ENCODE peak calls at places on chromosomes 4 and X, in five cellular contexts. E, N, P, Q and Y are unnamed samples. For H3K4me1, the result is how much of the 10 kb centered on the place peaks cover.

GRCh38 chrX:149699761-149700160 is 12.1 kb upstream of the MAGEA11 start:
- DNase-seq in E (no peak), N (no peak), P (no peak), Q (no peak), Y (no peak)

GRCh38 chrX:154485150-154486051 is 1.0 kb downstream of the UBL4A start:
- DNase-seq in E (peak), N (no peak), P (no peak), Q (no peak), Y (no peak)

GRCh38 chr4:144699565-144699964 is 53.6 kb downstream of the HHIP start:
- DNase-seq in E (no peak), N (no peak), P (peak), Q (no peak), Y (no peak)

GRCh38 chr4:139734201-139734874 is 68.7 kb downstream of the MGST2 start:
- DNase-seq in E (peak), N (no peak), P (peak), Q (no peak), Y (no peak)

GRCh38 chr4:162347492-162348213 is 183.9 kb upstream of the FSTL5 start:
- DNase-seq in E (no peak), N (no peak), P (no peak), Q (no peak), Y (no peak)

GRCh38 chrX:134236690-134237362 is at the start of gene CCDC160:
- DNase-seq in E (peak), N (no peak), P (no peak), Q (no peak), Y (peak)

GRCh38 chr4:22962186-22962786 is 269.5 kb downstream of the GBA3 start:
- DNase-seq in E (no peak), N (no peak), P (peak), Q (no peak), Y (no peak)

GRCh38 chrX:134459683-134460004 is 321 bp upstream of the HPRT1 start:
- DNase-seq in E (no peak), N (no peak), P (no peak), Q (no peak), Y (no peak)

GRCh38 chr4:169723207-169723606 is 34.5 kb downstream of the HPF1 start:
- DNase-seq in E (no peak), N (no peak), P (no peak), Q (no peak), Y (no peak)

GRCh38 chrX:16783452-16783851 is 2.8 kb upstream of the TXLNG start:
- DNase-seq in E (no peak), N (no peak), P (no peak), Q (no peak), Y (no peak)

GRCh38 chr4:75698162-75698962 is 25.2 kb upstream of the G3BP2 start:
- DNase-seq in E (no peak), N (no peak), P (no peak), Q (no peak), Y (no peak)

GRCh38 chr4:47068986-47069385 is 37.6 kb downstream of the GABRB1 start:
- DNase-seq in E (no peak), N (no peak), P (peak), Q (no peak), Y (no peak)

GRCh38 chr4:139171878-139172691 is 4.9 kb downstream of the ELF2 start:
- DNase-seq in E (no peak), N (no peak), P (peak), Q (no peak), Y (no peak)

GRCh38 chrX:118566359-118566758 is 70.7 kb downstream of the DOCK11 start:
- DNase-seq in E (no peak), N (no peak), P (peak), Q (no peak), Y (no peak)

GRCh38 chr4:177367336-177367735 is 57.7 kb downstream of the NEIL3 start:
- DNase-seq in E (no peak), N (no peak), P (peak), Q (no peak), Y (no peak)

GRCh38 chr4:123783936-123784335 is 387.3 kb downstream of the SPRY1 start:
- DNase-seq in E (no peak), N (no peak), P (peak), Q (no peak), Y (no peak)

GRCh38 chr4:69095301-69095731 is 958 bp upstream of the UGT2B7 start:
- DNase-seq in E (no peak), N (no peak), P (peak), Q (no peak), Y (no peak)

GRCh38 chrX:55489315-55490009 is at the start of gene USP51:
- DNase-seq in E (peak), N (no peak), P (peak), Q (peak), Y (peak)

GRCh38 chr4:26032572-26033320 is 118.7 kb downstream of the SMIM20 start:
- DNase-seq in E (no peak), N (no peak), P (peak), Q (no peak), Y (no peak)

GRCh38 chr4:167897116-167897515 is 195.2 kb upstream of the ANXA10 start:
- DNase-seq in E (no peak), N (no peak), P (peak), Q (no peak), Y (no peak)

GRCh38 chrX:68694429-68695205 is 47.2 kb downstream of the STARD8 start:
- DNase-seq in E (no peak), N (no peak), P (no peak), Q (no peak), Y (no peak)

GRCh38 chrX:152989292-152989658 is 4.6 kb downstream of the PNMA5 start:
- DNase-seq in E (no peak), N (no peak), P (peak), Q (no peak), Y (no peak)

GRCh38 chr4:31918891-31919290 is 1198.7 kb downstream of the PCDH7 start:
- DNase-seq in E (no peak), N (no peak), P (no peak), Q (no peak), Y (no peak)

GRCh38 chrX:49919617-49920016 is 2.8 kb upstream of the CLCN5 start:
- DNase-seq in E (peak), N (no peak), P (peak), Q (peak), Y (no peak)

GRCh38 chr4:24642941-24643628 is 58.7 kb upstream of the DHX15 start:
- DNase-seq in E (peak), N (no peak), P (peak), Q (no peak), Y (no peak)

GRCh38 chr4:128854433-128854832 is 44.9 kb downstream of the JADE1 start:
- DNase-seq in E (no peak), N (no peak), P (peak), Q (no peak), Y (no peak)

GRCh38 chr4:113784497-113785254 is 23.1 kb upstream of the CAMK2D start:
- DNase-seq in E (no peak), N (no peak), P (peak), Q (no peak), Y (no peak)

DNA sequence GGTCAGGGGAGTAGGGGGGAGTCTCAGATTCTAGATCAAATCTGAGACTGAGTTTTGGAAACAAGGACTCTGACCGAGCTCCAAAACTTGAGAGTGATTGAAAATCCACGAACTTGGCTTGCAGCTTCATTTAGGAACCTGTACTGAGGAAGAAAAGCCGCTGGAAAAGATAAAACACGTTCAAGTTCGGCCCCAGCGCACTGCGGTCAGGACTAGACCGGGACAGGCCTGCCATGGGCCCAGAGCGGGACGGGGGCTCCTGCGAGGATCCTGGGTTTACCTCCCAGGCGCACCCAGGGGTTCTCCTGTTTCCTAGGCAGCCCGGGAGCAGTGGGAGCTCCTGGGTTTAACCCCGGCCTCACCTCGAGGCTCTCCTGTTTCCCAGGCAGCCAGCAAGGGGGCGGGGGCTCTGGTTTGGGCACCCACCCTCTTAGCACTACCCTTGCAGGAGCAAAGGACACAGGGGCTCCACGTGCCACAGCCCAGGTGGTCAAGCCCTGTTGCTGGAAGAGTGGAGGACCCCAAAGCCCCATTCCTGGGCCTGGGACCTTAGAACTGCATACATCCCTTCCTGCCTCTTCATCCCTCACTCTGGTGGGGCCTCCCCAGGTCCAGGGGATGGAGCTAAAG is 74.5 kb downstream of the ABLIM2 start:
- DNase-seq in E (no peak), N (no peak), P (no peak), Q (no peak), Y (no peak)
- H3K4me1 ChIP-seq in E (under half), N (under half), P (under half), Q (under half), Y (under half)

DNA sequence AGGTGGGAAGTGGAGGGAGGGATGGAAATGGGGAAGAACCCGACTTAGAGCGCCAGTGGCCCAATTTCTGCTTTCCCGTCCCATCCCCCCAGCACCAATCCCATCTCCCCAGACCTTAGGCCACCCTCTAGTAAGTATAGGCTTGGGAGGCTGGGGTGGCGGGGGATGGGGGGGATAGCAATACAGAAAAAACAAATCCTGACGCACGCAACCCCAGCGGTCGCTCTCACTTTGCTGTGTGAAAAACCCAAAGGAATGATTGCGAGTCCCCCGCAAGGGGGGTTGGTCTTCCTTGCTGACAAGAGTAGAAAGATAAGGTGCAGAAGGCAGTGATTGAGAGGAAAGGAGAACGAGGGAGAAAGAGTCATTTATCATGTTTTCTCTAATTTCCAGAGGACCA is 854 bp downstream of the CPE start:
- DNase-seq in E (no peak), N (no peak), P (no peak), Q (peak), Y (no peak)
- H3K4me3 ChIP-seq in E (peak), N (no peak), P (no peak), Q (peak), Y (peak)

DNA sequence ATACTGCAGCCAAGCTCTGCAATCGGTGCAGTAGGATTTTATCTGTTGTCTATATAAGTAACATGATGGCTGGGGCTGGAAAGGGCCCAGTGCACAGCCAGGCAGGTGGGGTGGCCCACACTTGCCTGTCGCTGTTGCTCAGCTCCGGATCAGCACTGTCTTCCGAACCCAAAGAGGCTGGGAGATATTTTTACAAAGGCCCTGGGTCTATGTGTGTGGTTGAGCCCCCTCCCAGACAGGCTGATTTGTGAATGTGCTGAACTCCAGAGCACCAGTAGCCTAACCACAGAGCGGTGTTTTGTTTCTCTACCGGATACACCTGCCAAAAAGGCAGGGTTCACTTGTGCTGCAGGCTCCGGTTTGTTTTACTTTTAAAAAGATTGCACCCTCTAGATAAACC is 33.5 kb upstream of the CHRNA9 start:
- DNase-seq in E (no peak), N (peak), P (no peak), Q (peak), Y (peak)
- H3K4me1 ChIP-seq in E (under half), N (half or more), P (under half), Q (under half), Y (under half)

GRCh38 chr4:985123-985830 is 1.6 kb upstream of the IDUA start:
- DNase-seq in E (peak), N (peak), P (no peak), Q (no peak), Y (peak)
- H3K4me3 ChIP-seq in E (no peak), N (peak), P (peak), Q (no peak), Y (peak)

GRCh38 chr4:184420402-184420801 is 53.9 kb downstream of the IRF2 start:
- DNase-seq in E (no peak), N (no peak), P (no peak), Q (no peak), Y (no peak)
- H3K4me1 ChIP-seq in E (under half), N (under half), P (under half), Q (under half), Y (under half)

GRCh38 chr4:154491341-154491679 is 289 bp downstream of the DCHS2 start:
- DNase-seq in E (no peak), N (no peak), P (peak), Q (no peak), Y (no peak)

GRCh38 chr4:154489558-154490260 is 1.9 kb downstream of the DCHS2 start:
- DNase-seq in E (no peak), N (no peak), P (no peak), Q (no peak), Y (peak)

GRCh38 chr4:154490261-154490588 is 1.4 kb downstream of the DCHS2 start:
- DNase-seq in E (no peak), N (no peak), P (no peak), Q (no peak), Y (peak)

GRCh38 chr4:154491731-154492249 is at the start of gene DCHS2:
- DNase-seq in E (no peak), N (no peak), P (no peak), Q (no peak), Y (peak)

GRCh38 chr4:154490589-154491340 is 834 bp downstream of the DCHS2 start:
- DNase-seq in E (no peak), N (no peak), P (no peak), Q (no peak), Y (peak)
- H3K4me3 ChIP-seq in E (no peak), N (peak), P (no peak), Q (peak), Y (peak)

DNA sequence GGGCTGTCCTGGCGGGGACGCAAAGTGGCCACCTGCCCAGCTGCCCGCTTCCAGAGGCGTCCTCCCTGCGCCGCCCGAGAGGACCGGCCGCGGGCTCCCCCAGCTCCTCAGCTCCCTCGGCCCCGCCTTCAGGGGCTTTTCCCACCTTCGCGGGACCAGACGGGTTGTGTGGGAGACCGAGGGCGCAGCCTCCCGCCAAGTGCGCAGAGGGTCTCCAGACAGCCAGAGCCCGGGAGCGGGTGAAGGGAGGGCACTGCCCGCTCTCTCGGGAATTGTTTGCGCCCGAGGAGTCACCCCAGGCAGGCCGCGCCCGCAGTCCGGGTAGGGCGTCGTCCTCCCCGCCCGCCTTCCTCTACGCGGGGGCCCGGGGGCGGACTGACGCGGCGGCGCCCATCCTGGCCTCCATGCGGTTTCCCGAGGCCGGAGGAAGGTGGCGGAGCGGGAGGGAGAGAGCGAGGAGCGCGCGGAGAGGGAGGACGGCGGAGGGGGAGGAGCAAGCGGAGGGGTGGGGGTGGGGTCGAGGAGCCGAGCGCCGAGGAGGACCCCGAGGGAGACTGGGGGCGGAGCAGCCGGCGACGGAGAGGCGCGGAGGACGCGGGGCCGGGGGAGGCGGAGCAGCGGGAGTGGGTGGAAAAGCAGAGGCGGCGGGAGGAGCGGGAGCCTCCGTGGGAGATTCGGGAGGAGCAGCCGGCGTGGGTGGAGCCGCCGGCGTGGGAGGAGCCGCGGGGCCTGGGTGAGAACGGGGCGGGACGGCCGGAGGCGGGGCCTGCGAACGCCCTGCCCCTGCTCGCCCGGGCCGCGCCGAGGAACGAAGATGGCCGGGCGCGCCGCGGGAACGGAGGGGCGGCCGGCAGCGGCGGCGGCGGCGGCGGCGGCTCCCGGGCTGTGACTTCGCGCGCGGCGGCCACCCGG is 47.6 kb downstream of the CLDN34 start:
- DNase-seq in E (peak), N (peak), P (peak), Q (peak), Y (peak)
- H3K4me1 ChIP-seq in E (under half), N (under half), P (under half), Q (under half), Y (under half)

DNA sequence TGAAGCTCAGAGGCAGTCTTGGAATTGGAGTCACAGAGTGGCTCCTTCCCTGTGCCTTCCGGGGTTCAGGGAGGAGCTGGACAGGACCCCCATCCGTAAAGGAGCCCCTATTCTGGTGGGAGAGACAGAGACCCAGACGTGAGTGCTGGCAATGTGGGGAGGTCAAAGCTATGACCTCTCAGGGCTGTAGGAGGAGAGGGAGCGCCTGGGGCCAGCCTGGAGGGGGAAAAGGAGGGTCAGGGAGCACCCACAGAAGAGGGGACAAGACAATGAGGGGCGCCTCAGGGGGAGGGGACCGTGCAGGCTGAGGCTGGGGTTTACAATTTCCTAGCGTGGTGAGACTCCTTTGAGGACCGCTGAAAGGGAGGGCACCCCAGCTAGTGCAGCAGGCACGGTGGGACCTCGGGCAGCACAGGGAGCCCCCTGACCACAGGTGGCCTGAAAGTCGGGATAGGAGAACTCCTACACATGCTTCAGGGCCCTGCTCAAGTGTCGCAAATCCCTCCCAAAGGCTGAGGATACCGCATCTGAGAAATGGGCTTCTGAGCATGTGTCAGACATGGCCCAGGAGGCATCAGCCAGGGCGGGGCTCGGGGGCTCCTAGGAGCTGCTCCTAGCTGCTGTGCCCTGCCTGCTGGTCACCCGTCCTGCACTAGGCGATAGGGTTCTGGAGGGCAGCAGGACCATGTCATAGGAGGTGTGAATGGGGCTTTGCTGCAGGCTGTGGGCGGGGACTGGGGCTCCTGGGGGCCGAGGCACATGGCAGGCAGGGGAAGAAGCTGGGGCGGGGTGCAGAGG is 98.1 kb upstream of the LRPAP1 start:
- DNase-seq in E (no peak), N (no peak), P (no peak), Q (no peak), Y (no peak)
- H3K4me3 ChIP-seq in E (no peak), N (no peak), P (no peak), Q (no peak), Y (no peak)